ENCODE peak calls at places on chromosomes 5 and 9, in nine cellular contexts. I is transverse colon; N is ovary; L is NB4; U is foreskin fibroblast; B is left ventricle myocardium inferior; R is AG10803; F is astrocyte of the spinal cord; A is CD8-positive, alpha-beta T cell. H is an unnamed sample.

GRCh38 chr5:59575648-59576290 is 317.8 kb downstream of the PDE4D start:
- DNase-seq in I (no peak), N (no peak), L (no peak), U (no peak), B (no peak), R (no peak), F (no peak), A (no peak), H (no peak)

GRCh38 chr9:113775714-113776113 is 100.4 kb upstream of the ZNF618 start:
- DNase-seq in I (no peak), N (no peak), L (peak; percentile 5), U (no peak), B (no peak), R (no peak), F (no peak), A (no peak), H (no peak)

GRCh38 chr5:151812757-151813309 is 41.1 kb downstream of the G3BP1 start:
- DNase-seq in I (no peak), N (no peak), L (no peak), U (no peak), B (no peak), R (peak; percentile 57), F (peak; percentile 39), A (no peak), H (no peak)

GRCh38 chr9:136409557-136410455 is 608 bp downstream of the ENTR1 start:
- DNase-seq in I (peak; percentile 45), N (no peak), L (peak; percentile 57), U (peak; percentile 30), B (no peak), R (peak; percentile 31), F (no peak), A (no peak), H (no peak)

GRCh38 chr5:759781-760362 is 24.7 kb downstream of the ZDHHC11B start:
- DNase-seq in I (no peak), N (peak; percentile 16), L (no peak), U (no peak), B (peak; percentile 15), R (no peak), F (no peak), A (no peak), H (no peak)

GRCh38 chr9:19122490-19123042 is 4.7 kb downstream of the PLIN2 start:
- DNase-seq in I (no peak), N (no peak), L (no peak), U (no peak), B (no peak), R (no peak), F (no peak), A (no peak), H (no peak)

GRCh38 chr5:42598311-42598710 is 158.3 kb upstream of the CCDC152 start:
- DNase-seq in I (no peak), N (no peak), L (no peak), U (no peak), B (no peak), R (no peak), F (no peak), A (no peak), H (no peak)

GRCh38 chr9:95025213-95026170 is 292.0 kb downstream of the FANCC start:
- DNase-seq in I (peak; percentile 62), N (peak; percentile 54), L (peak; percentile 19), U (peak; percentile 86), B (peak; percentile 68), R (peak; percentile 88), F (peak; percentile 92), A (no peak), H (peak; percentile 84)

GRCh38 chr9:120886490-120886967 is 9.5 kb upstream of the PHF19 start:
- DNase-seq in I (no peak), N (no peak), L (peak; percentile 51), U (peak; percentile 79), B (peak; percentile 54), R (peak; percentile 80), F (peak; percentile 87), A (no peak), H (no peak)

GRCh38 chr5:36060516-36060885 is 6.2 kb downstream of the UGT3A2 start:
- DNase-seq in I (no peak), N (no peak), L (peak; percentile 30), U (peak; percentile 14), B (no peak), R (peak; percentile 47), F (no peak), A (no peak), H (no peak)

GRCh38 chr5:177366528-177367322 is 9.0 kb downstream of the RGS14 start:
- DNase-seq in I (peak; percentile 88), N (peak; percentile 93), L (no peak), U (peak; percentile 84), B (peak; percentile 89), R (peak; percentile 77), F (peak; percentile 86), A (no peak), H (peak; percentile 96)

GRCh38 chr5:72248352-72249032 is 71.5 kb downstream of the MRPS27 start:
- DNase-seq in I (peak; percentile 14), N (peak; percentile 68), L (no peak), U (peak; percentile 88), B (no peak), R (peak; percentile 91), F (peak; percentile 92), A (no peak), H (no peak)

GRCh38 chr5:138109463-138110265 is 25.8 kb downstream of the WNT8A start:
- DNase-seq in I (no peak), N (no peak), L (no peak), U (peak; percentile 9), B (no peak), R (no peak), F (peak; percentile 12), A (no peak), H (no peak)

GRCh38 chr9:135006911-135007570 is 80.4 kb upstream of the OLFM1 start:
- DNase-seq in I (no peak), N (no peak), L (no peak), U (no peak), B (no peak), R (no peak), F (no peak), A (no peak), H (no peak)

GRCh38 chr9:92736816-92737606 is 27.6 kb downstream of the BICD2 start:
- DNase-seq in I (no peak), N (no peak), L (peak; percentile 42), U (no peak), B (no peak), R (no peak), F (peak; percentile 22), A (no peak), H (no peak)

GRCh38 chr5:95599252-95599651 is 20.6 kb upstream of the GPR150 start:
- DNase-seq in I (no peak), N (no peak), L (no peak), U (no peak), B (no peak), R (no peak), F (no peak), A (no peak), H (no peak)

GRCh38 chr9:112332674-112332976 is 794 bp downstream of the PTBP3 start:
- DNase-seq in I (no peak), N (no peak), L (no peak), U (no peak), B (no peak), R (no peak), F (no peak), A (no peak), H (no peak)
- TF ChIP-seq CTCF in I (peak; percentile 26), N (no peak), L (no peak), U (no peak), B (no peak), R (peak; percentile 26), F (peak; percentile 23), A (no peak), H (no peak)

DNA sequence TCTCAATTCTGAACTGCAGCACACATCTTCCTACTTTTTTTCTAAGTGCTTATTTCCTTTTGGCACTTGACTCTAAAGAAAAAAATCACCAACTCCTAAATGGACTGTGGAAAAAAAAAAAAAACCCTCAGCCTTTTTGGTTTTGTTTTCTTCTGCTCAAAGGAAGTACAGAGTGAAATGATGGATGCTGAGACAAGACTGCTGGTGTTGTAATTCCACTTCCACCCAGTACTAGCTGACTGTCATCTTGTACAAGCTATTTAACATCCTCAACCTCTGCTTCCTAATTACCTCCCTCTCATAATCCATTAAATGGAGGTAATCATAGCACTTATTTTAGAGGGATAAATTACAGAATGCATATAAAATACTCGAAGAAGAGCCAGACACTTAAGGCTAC is 171.6 kb upstream of the GNA14 start:
- DNase-seq in I (no peak), N (no peak), L (peak; percentile 41), U (no peak), B (no peak), R (peak; percentile 44), F (no peak), A (no peak), H (no peak)
- TF ChIP-seq CTCF in I (no peak), N (no peak), L (no peak), U (no peak), B (no peak), R (no peak), F (no peak), A (no peak), H (no peak)

GRCh38 chr5:64594601-64595518 is 89.0 kb downstream of the RGS7BP start:
- DNase-seq in I (no peak), N (no peak), L (peak; percentile 12), U (no peak), B (no peak), R (no peak), F (no peak), A (no peak), H (no peak)

GRCh38 chr5:64599226-64599625 is 91.1 kb upstream of the SHISAL2B start:
- DNase-seq in I (no peak), N (no peak), L (no peak), U (no peak), B (no peak), R (no peak), F (no peak), A (no peak), H (no peak)

GRCh38 chr5:64594025-64594424 is 88.2 kb downstream of the RGS7BP start:
- DNase-seq in I (no peak), N (no peak), L (no peak), U (no peak), B (no peak), R (no peak), F (no peak), A (no peak), H (no peak)

GRCh38 chr5:64592942-64593341 is 87.1 kb downstream of the RGS7BP start:
- DNase-seq in I (no peak), N (no peak), L (no peak), U (no peak), B (no peak), R (no peak), F (no peak), A (no peak), H (no peak)

DNA sequence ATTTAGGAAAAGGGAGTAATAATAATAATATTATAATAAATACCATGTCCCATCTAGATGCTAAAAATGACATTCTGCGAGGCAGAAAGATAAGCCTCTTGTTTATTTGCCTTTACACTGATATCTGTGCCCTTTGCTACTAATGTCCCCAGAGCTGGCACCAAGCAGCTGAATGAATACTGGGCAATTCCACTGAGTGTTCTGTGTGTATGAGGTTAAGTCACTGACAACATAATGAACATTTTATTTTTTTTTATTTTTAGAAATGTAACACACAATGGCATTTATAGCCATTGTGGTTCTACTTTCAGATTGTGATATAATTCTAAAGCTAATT is 89.7 kb downstream of the RGS7BP start:
- DNase-seq in I (no peak), N (no peak), L (no peak), U (no peak), B (no peak), R (no peak), F (no peak), A (no peak), H (no peak)
- TF ChIP-seq CTCF in I (no peak), N (no peak), L (no peak), U (no peak), B (no peak), R (no peak), F (no peak), A (no peak), H (no peak)

GRCh38 chr9:2955616-2956015 is 111.7 kb upstream of the PUM3 start:
- DNase-seq in I (no peak), N (no peak), L (no peak), U (no peak), B (no peak), R (no peak), F (no peak), A (no peak), H (no peak)
- TF ChIP-seq CTCF in I (no peak), N (no peak), L (no peak), U (no peak), B (no peak), R (no peak), F (no peak), A (no peak), H (no peak)